ENCODE peak calls at places on chromosomes 6 and 20, in four cellular contexts. One of them, this sample, is unnamed.

GRCh38 chr20:14235355-14235754 is 102.1 kb downstream of the FLRT3 start:
- DNase-seq in adrenal gland: no peak
- DNase-seq in DND-41: no peak
- DNase-seq in SJCRH30: no peak
- DNase-seq in this sample: no peak

GRCh38 chr20:3925899-3926638 is 36.9 kb downstream of the PANK2 start:
- DNase-seq in SJCRH30: no peak
- DNase-seq in adrenal gland: no peak
- DNase-seq in DND-41: no peak
- DNase-seq in this sample: no peak

GRCh38 chr6:140379919-140380318 is 1005.5 kb upstream of the CITED2 start:
- DNase-seq in adrenal gland: no peak
- DNase-seq in DND-41: no peak
- DNase-seq in SJCRH30: no peak
- DNase-seq in this sample: no peak

GRCh38 chr6:163329991-163330390 is 84.5 kb upstream of the QKI start:
- DNase-seq in SJCRH30: no peak
- DNase-seq in DND-41: no peak
- DNase-seq in adrenal gland: no peak
- DNase-seq in this sample: peak; percentile 59

GRCh38 chr20:25054133-25054820 is 3.7 kb downstream of the ACSS1 start:
- DNase-seq in SJCRH30: no peak
- DNase-seq in DND-41: no peak
- DNase-seq in adrenal gland: no peak
- DNase-seq in this sample: no peak

GRCh38 chr6:63975685-63976084 is 340.1 kb downstream of the PHF3 start:
- DNase-seq in DND-41: no peak
- DNase-seq in SJCRH30: no peak
- DNase-seq in adrenal gland: no peak
- DNase-seq in this sample: no peak

GRCh38 chr6:107330190-107330589 is 129.2 kb downstream of the PDSS2 start:
- DNase-seq in adrenal gland: no peak
- DNase-seq in SJCRH30: no peak
- DNase-seq in DND-41: peak; percentile 58
- DNase-seq in this sample: no peak

GRCh38 chr6:149317656-149318571 is at the start of gene TAB2:
- DNase-seq in adrenal gland: peak; percentile 59
- DNase-seq in DND-41: peak; percentile 72
- DNase-seq in SJCRH30: peak; percentile 45
- DNase-seq in this sample: peak; percentile 82

GRCh38 chr20:36051318-36052116 is 83.1 kb downstream of the CNBD2 start:
- DNase-seq in SJCRH30: no peak
- DNase-seq in DND-41: no peak
- DNase-seq in adrenal gland: no peak
- DNase-seq in this sample: no peak

GRCh38 chr6:137928286-137928685 is 61.2 kb downstream of the TNFAIP3 start:
- DNase-seq in SJCRH30: no peak
- DNase-seq in DND-41: peak; percentile 74
- DNase-seq in adrenal gland: no peak
- DNase-seq in this sample: peak; percentile 6

GRCh38 chr6:137217801-137218472 is 1.2 kb downstream of the IFNGR1 start:
- DNase-seq in adrenal gland: peak; percentile 67
- DNase-seq in DND-41: no peak
- DNase-seq in SJCRH30: no peak
- DNase-seq in this sample: no peak

GRCh38 chr6:97669191-97669651 is 386.2 kb upstream of the MMS22L start:
- DNase-seq in DND-41: no peak
- DNase-seq in SJCRH30: no peak
- DNase-seq in adrenal gland: no peak
- DNase-seq in this sample: peak; percentile 22

GRCh38 chr6:36848658-36849441 is 9.6 kb upstream of the CPNE5 start:
- DNase-seq in DND-41: no peak
- DNase-seq in adrenal gland: peak; percentile 73
- DNase-seq in SJCRH30: peak; percentile 70
- DNase-seq in this sample: peak; percentile 45

GRCh38 chr6:2990179-2990931 is 9.3 kb upstream of the NQO2 start:
- DNase-seq in DND-41: no peak
- DNase-seq in SJCRH30: no peak
- DNase-seq in adrenal gland: peak; percentile 78
- DNase-seq in this sample: peak; percentile 29

GRCh38 chr20:49562341-49563014 is 5.5 kb downstream of the PTGIS start:
- DNase-seq in adrenal gland: peak; percentile 82
- DNase-seq in SJCRH30: peak; percentile 91
- DNase-seq in DND-41: no peak
- DNase-seq in this sample: no peak

GRCh38 chr20:25309395-25310267 is 61.7 kb downstream of the PYGB start:
- DNase-seq in DND-41: no peak
- DNase-seq in SJCRH30: no peak
- DNase-seq in adrenal gland: peak; percentile 90
- DNase-seq in this sample: no peak

GRCh38 chr6:167325766-167326165 is 880 bp downstream of the TTLL2 start:
- DNase-seq in DND-41: no peak
- DNase-seq in SJCRH30: no peak
- DNase-seq in adrenal gland: no peak
- DNase-seq in this sample: no peak

GRCh38 chr6:109782401-109783046 is 91.4 kb downstream of the FIG4 start:
- DNase-seq in adrenal gland: no peak
- DNase-seq in SJCRH30: no peak
- DNase-seq in DND-41: no peak
- DNase-seq in this sample: no peak

GRCh38 chr6:130969807-130970491 is 93.1 kb downstream of the EPB41L2 start:
- DNase-seq in DND-41: no peak
- DNase-seq in adrenal gland: no peak
- DNase-seq in SJCRH30: no peak
- DNase-seq in this sample: no peak
- H3K27ac ChIP-seq in DND-41: no peak overlapping the region
- H3K27ac ChIP-seq in adrenal gland: no peak overlapping the region
- H3K27ac ChIP-seq in SJCRH30: no peak overlapping the region
- H3K27ac ChIP-seq in this sample: no peak overlapping the region

DNA sequence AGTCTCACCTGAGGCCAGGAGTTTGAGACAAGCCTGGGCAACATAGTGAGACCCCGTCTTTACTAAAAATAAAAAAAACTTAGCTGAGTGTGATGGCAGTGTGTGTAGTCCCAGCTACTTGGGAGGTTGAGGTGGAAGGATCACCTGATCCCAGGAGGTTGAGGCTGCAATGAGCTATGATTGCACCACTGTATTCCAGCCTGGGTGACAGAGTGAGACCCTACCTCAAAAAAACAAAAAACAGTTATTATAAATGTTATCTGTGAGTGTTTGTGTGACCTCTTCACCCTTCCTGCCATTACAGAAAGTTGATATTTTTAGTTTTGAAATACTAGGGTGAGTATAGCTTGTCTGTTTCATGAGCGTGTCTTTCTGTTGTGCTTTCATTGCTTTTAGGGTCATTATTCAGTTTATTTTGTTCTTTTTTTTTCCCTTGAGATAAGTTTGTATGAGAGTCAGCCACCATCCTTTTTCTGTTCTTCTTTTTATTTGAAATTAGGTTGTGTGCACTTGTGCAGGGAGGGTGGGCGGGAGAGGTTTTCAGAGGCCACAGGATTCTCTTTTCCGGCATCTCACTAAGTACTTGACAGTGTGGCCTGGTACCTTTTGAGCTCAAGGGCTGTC is 26.2 kb downstream of the CDYL start:
- DNase-seq in DND-41: no peak
- DNase-seq in adrenal gland: no peak
- DNase-seq in SJCRH30: no peak
- DNase-seq in this sample: no peak
- H3K27ac ChIP-seq in DND-41: no peak overlapping the region
- H3K27ac ChIP-seq in adrenal gland: no peak overlapping the region
- H3K27ac ChIP-seq in SJCRH30: peak overlapping the region; percentile 42
- H3K27ac ChIP-seq in this sample: no peak overlapping the region

DNA sequence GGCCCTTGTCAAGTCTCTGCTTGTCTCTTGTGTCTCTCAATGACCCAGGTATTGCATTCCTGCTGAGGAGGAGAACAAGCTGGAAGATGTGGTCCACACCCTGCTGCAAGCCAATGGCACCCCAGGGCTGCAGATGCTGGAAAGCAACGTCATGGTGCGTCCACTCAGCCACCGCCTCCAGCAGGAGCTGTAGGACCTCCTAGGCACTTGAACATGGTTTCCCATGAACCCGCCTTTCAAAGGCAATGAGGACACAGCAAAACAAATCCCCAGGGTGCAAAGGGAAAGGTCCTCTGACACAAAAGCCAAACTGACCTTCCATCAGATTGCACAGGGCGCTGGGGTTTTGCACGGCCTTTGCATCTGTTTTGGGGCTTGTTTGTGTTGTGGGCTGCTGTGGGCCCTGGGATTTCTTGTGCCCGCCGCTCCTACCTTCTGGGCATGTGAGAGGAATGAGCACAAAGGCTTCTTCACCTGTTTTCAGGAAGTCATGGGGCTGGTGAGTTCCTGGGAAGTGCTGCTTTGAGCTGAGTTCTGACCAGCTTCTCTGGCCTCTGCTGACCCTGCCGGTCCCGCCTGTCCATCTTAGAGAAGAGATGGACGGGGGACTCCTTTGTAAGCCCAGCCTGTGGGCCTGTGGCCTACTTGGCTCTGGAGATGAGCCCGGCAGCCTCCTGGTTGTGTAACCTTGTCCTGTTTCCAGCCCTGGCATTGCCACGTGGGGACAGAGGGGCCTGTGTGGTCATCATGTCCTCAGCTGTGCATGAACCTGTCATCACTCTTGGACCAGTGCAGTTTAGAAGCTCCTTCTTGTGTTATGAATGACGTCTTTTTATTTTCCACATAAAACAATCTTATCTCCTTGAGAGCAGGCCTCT is 151.3 kb downstream of the DTNBP1 start:
- DNase-seq in adrenal gland: peak; percentile 92
- DNase-seq in DND-41: no peak
- DNase-seq in SJCRH30: no peak
- DNase-seq in this sample: peak; percentile 19
- H3K27ac ChIP-seq in adrenal gland: no peak overlapping the region
- H3K27ac ChIP-seq in DND-41: no peak overlapping the region
- H3K27ac ChIP-seq in SJCRH30: no peak overlapping the region
- H3K27ac ChIP-seq in this sample: no peak overlapping the region

GRCh38 chr6:134426623-134427022 is 108.7 kb upstream of the SGK1 start:
- DNase-seq in SJCRH30: no peak
- DNase-seq in adrenal gland: no peak
- DNase-seq in DND-41: no peak
- DNase-seq in this sample: no peak

GRCh38 chr6:134424131-134424794 is 106.4 kb upstream of the SGK1 start:
- DNase-seq in DND-41: no peak
- DNase-seq in SJCRH30: no peak
- DNase-seq in adrenal gland: no peak
- DNase-seq in this sample: no peak

GRCh38 chr6:134425521-134426316 is 107.8 kb upstream of the SGK1 start:
- DNase-seq in SJCRH30: no peak
- DNase-seq in DND-41: no peak
- DNase-seq in adrenal gland: no peak
- DNase-seq in this sample: no peak

GRCh38 chr6:134422426-134423231 is 104.7 kb upstream of the SGK1 start:
- DNase-seq in adrenal gland: no peak
- DNase-seq in SJCRH30: peak; percentile 8
- DNase-seq in DND-41: no peak
- DNase-seq in this sample: no peak

GRCh38 chr6:134424795-134425163 is 106.9 kb upstream of the SGK1 start:
- DNase-seq in adrenal gland: no peak
- DNase-seq in DND-41: no peak
- DNase-seq in SJCRH30: no peak
- DNase-seq in this sample: no peak
- H3K27ac ChIP-seq in adrenal gland: no peak overlapping the region
- H3K27ac ChIP-seq in DND-41: no peak overlapping the region
- H3K27ac ChIP-seq in SJCRH30: no peak overlapping the region
- H3K27ac ChIP-seq in this sample: no peak overlapping the region

This sample was measured in substantia nigra.